ENCODE peak calls at places on chromosome 4, in eight cellular contexts. One of them, this sample, is unnamed.

GRCh38 chr4:16029329-16029728 is 54.5 kb downstream of the PROM1 start:
- DNase-seq in stomach: no peak
- DNase-seq in epithelial cell of esophagus: no peak
- DNase-seq in CD4-positive, alpha-beta T cell: no peak
- DNase-seq in naive thymus-derived CD8-positive, alpha-beta T cell: no peak
- DNase-seq in ELF-1: no peak
- DNase-seq in GM12892: no peak
- DNase-seq in stimulated activated CD4-positive, alpha-beta T cell treated with anti-CD3 and anti-CD28 coated beads, TNF-alpha, amount 100 ng/mL, for 4 hours: no peak
- DNase-seq in this sample: no peak

GRCh38 chr4:31613946-31614623 is 893.9 kb downstream of the PCDH7 start:
- DNase-seq in CD4-positive, alpha-beta T cell: no peak
- DNase-seq in naive thymus-derived CD8-positive, alpha-beta T cell: no peak
- DNase-seq in GM12892: no peak
- DNase-seq in ELF-1: no peak
- DNase-seq in stimulated activated CD4-positive, alpha-beta T cell treated with anti-CD3 and anti-CD28 coated beads, TNF-alpha, amount 100 ng/mL, for 4 hours: no peak
- DNase-seq in epithelial cell of esophagus: peak
- DNase-seq in stomach: no peak
- DNase-seq in this sample: no peak

GRCh38 chr4:30962949-30963348 is 242.8 kb downstream of the PCDH7 start:
- DNase-seq in ELF-1: no peak
- DNase-seq in naive thymus-derived CD8-positive, alpha-beta T cell: no peak
- DNase-seq in stomach: no peak
- DNase-seq in stimulated activated CD4-positive, alpha-beta T cell treated with anti-CD3 and anti-CD28 coated beads, TNF-alpha, amount 100 ng/mL, for 4 hours: no peak
- DNase-seq in epithelial cell of esophagus: peak
- DNase-seq in CD4-positive, alpha-beta T cell: no peak
- DNase-seq in GM12892: no peak
- DNase-seq in this sample: no peak

GRCh38 chr4:39259571-39260330 is 77.4 kb downstream of the WDR19 start:
- DNase-seq in naive thymus-derived CD8-positive, alpha-beta T cell: no peak
- DNase-seq in ELF-1: no peak
- DNase-seq in GM12892: no peak
- DNase-seq in epithelial cell of esophagus: no peak
- DNase-seq in CD4-positive, alpha-beta T cell: no peak
- DNase-seq in stimulated activated CD4-positive, alpha-beta T cell treated with anti-CD3 and anti-CD28 coated beads, TNF-alpha, amount 100 ng/mL, for 4 hours: no peak
- DNase-seq in stomach: no peak
- DNase-seq in this sample: no peak

GRCh38 chr4:102343964-102344519 is 1.2 kb downstream of the SLC39A8 start:
- DNase-seq in naive thymus-derived CD8-positive, alpha-beta T cell: no peak
- DNase-seq in CD4-positive, alpha-beta T cell: no peak
- DNase-seq in stomach: no peak
- DNase-seq in epithelial cell of esophagus: peak
- DNase-seq in stimulated activated CD4-positive, alpha-beta T cell treated with anti-CD3 and anti-CD28 coated beads, TNF-alpha, amount 100 ng/mL, for 4 hours: no peak
- DNase-seq in GM12892: no peak
- DNase-seq in ELF-1: no peak
- DNase-seq in this sample: no peak

GRCh38 chr4:74632634-74633033 is 161.7 kb downstream of the BTC start:
- DNase-seq in epithelial cell of esophagus: peak
- DNase-seq in ELF-1: no peak
- DNase-seq in stimulated activated CD4-positive, alpha-beta T cell treated with anti-CD3 and anti-CD28 coated beads, TNF-alpha, amount 100 ng/mL, for 4 hours: no peak
- DNase-seq in CD4-positive, alpha-beta T cell: peak
- DNase-seq in naive thymus-derived CD8-positive, alpha-beta T cell: peak
- DNase-seq in stomach: peak
- DNase-seq in GM12892: no peak
- DNase-seq in this sample: no peak

GRCh38 chr4:105944535-105944934 is 49.3 kb downstream of the NPNT start:
- DNase-seq in naive thymus-derived CD8-positive, alpha-beta T cell: no peak
- DNase-seq in ELF-1: no peak
- DNase-seq in stomach: no peak
- DNase-seq in CD4-positive, alpha-beta T cell: no peak
- DNase-seq in epithelial cell of esophagus: no peak
- DNase-seq in stimulated activated CD4-positive, alpha-beta T cell treated with anti-CD3 and anti-CD28 coated beads, TNF-alpha, amount 100 ng/mL, for 4 hours: no peak
- DNase-seq in GM12892: no peak
- DNase-seq in this sample: no peak

GRCh38 chr4:85725727-85726170 is 250.8 kb downstream of the ARHGAP24 start:
- DNase-seq in ELF-1: no peak
- DNase-seq in stomach: peak
- DNase-seq in naive thymus-derived CD8-positive, alpha-beta T cell: no peak
- DNase-seq in stimulated activated CD4-positive, alpha-beta T cell treated with anti-CD3 and anti-CD28 coated beads, TNF-alpha, amount 100 ng/mL, for 4 hours: no peak
- DNase-seq in GM12892: no peak
- DNase-seq in epithelial cell of esophagus: no peak
- DNase-seq in CD4-positive, alpha-beta T cell: no peak
- DNase-seq in this sample: no peak

GRCh38 chr4:3287271-3287971 is 5.4 kb upstream of the RGS12 start:
- DNase-seq in stomach: peak
- DNase-seq in stimulated activated CD4-positive, alpha-beta T cell treated with anti-CD3 and anti-CD28 coated beads, TNF-alpha, amount 100 ng/mL, for 4 hours: no peak
- DNase-seq in GM12892: no peak
- DNase-seq in naive thymus-derived CD8-positive, alpha-beta T cell: no peak
- DNase-seq in epithelial cell of esophagus: no peak
- DNase-seq in ELF-1: no peak
- DNase-seq in CD4-positive, alpha-beta T cell: no peak
- DNase-seq in this sample: no peak

GRCh38 chr4:39936565-39937418 is 40.9 kb downstream of the PDS5A start:
- DNase-seq in ELF-1: peak
- DNase-seq in naive thymus-derived CD8-positive, alpha-beta T cell: no peak
- DNase-seq in epithelial cell of esophagus: peak
- DNase-seq in CD4-positive, alpha-beta T cell: no peak
- DNase-seq in stimulated activated CD4-positive, alpha-beta T cell treated with anti-CD3 and anti-CD28 coated beads, TNF-alpha, amount 100 ng/mL, for 4 hours: no peak
- DNase-seq in stomach: no peak
- DNase-seq in GM12892: no peak
- DNase-seq in this sample: no peak

GRCh38 chr4:139768913-139769312 is 103.3 kb downstream of the MGST2 start:
- DNase-seq in stomach: peak
- DNase-seq in epithelial cell of esophagus: peak
- DNase-seq in ELF-1: peak
- DNase-seq in stimulated activated CD4-positive, alpha-beta T cell treated with anti-CD3 and anti-CD28 coated beads, TNF-alpha, amount 100 ng/mL, for 4 hours: no peak
- DNase-seq in naive thymus-derived CD8-positive, alpha-beta T cell: no peak
- DNase-seq in CD4-positive, alpha-beta T cell: no peak
- DNase-seq in GM12892: no peak
- DNase-seq in this sample: no peak

GRCh38 chr4:94400191-94400590 is 51.6 kb upstream of the PDLIM5 start:
- DNase-seq in naive thymus-derived CD8-positive, alpha-beta T cell: no peak
- DNase-seq in CD4-positive, alpha-beta T cell: no peak
- DNase-seq in stimulated activated CD4-positive, alpha-beta T cell treated with anti-CD3 and anti-CD28 coated beads, TNF-alpha, amount 100 ng/mL, for 4 hours: no peak
- DNase-seq in GM12892: no peak
- DNase-seq in stomach: no peak
- DNase-seq in ELF-1: no peak
- DNase-seq in epithelial cell of esophagus: no peak
- DNase-seq in this sample: no peak

GRCh38 chr4:61922766-61923165 is 722.6 kb downstream of the ADGRL3 start:
- DNase-seq in GM12892: no peak
- DNase-seq in stomach: no peak
- DNase-seq in stimulated activated CD4-positive, alpha-beta T cell treated with anti-CD3 and anti-CD28 coated beads, TNF-alpha, amount 100 ng/mL, for 4 hours: no peak
- DNase-seq in CD4-positive, alpha-beta T cell: no peak
- DNase-seq in naive thymus-derived CD8-positive, alpha-beta T cell: no peak
- DNase-seq in ELF-1: no peak
- DNase-seq in epithelial cell of esophagus: peak
- DNase-seq in this sample: no peak

GRCh38 chr4:138555584-138555983 is 313.4 kb upstream of the SLC7A11 start:
- DNase-seq in ELF-1: no peak
- DNase-seq in GM12892: no peak
- DNase-seq in stimulated activated CD4-positive, alpha-beta T cell treated with anti-CD3 and anti-CD28 coated beads, TNF-alpha, amount 100 ng/mL, for 4 hours: no peak
- DNase-seq in stomach: no peak
- DNase-seq in CD4-positive, alpha-beta T cell: no peak
- DNase-seq in epithelial cell of esophagus: peak
- DNase-seq in naive thymus-derived CD8-positive, alpha-beta T cell: no peak
- DNase-seq in this sample: no peak

GRCh38 chr4:16289872-16290554 is 63.7 kb upstream of the TAPT1 start:
- DNase-seq in stimulated activated CD4-positive, alpha-beta T cell treated with anti-CD3 and anti-CD28 coated beads, TNF-alpha, amount 100 ng/mL, for 4 hours: no peak
- DNase-seq in epithelial cell of esophagus: peak
- DNase-seq in GM12892: no peak
- DNase-seq in naive thymus-derived CD8-positive, alpha-beta T cell: peak
- DNase-seq in CD4-positive, alpha-beta T cell: no peak
- DNase-seq in ELF-1: no peak
- DNase-seq in stomach: no peak
- DNase-seq in this sample: no peak

GRCh38 chr4:1505511-1506451 is 99.5 kb upstream of the NKX1-1 start:
- DNase-seq in stomach: no peak
- DNase-seq in stimulated activated CD4-positive, alpha-beta T cell treated with anti-CD3 and anti-CD28 coated beads, TNF-alpha, amount 100 ng/mL, for 4 hours: no peak
- DNase-seq in GM12892: no peak
- DNase-seq in CD4-positive, alpha-beta T cell: no peak
- DNase-seq in ELF-1: no peak
- DNase-seq in epithelial cell of esophagus: no peak
- DNase-seq in naive thymus-derived CD8-positive, alpha-beta T cell: no peak
- DNase-seq in this sample: no peak